ENCODE peak calls at places on chromosomes 1 and 21, in five cellular contexts. V, I, B, W and X are unnamed samples.

GRCh38 chr1:52054496-52055065 is 410 bp downstream of the TXNDC12 start:
- DNase-seq in V (no peak), I (no peak), B (no peak), W (no peak), X (no peak)

GRCh38 chr1:12179111-12179519 is 12.3 kb downstream of the TNFRSF1B start:
- DNase-seq in V (peak), I (no peak), B (no peak), W (no peak), X (no peak)

GRCh38 chr1:119027759-119028158 is 39.6 kb upstream of the TBX15 start:
- DNase-seq in V (no peak), I (no peak), B (no peak), W (no peak), X (no peak)

GRCh38 chr1:147072371-147073061 is 99.8 kb downstream of the PRKAB2 start:
- DNase-seq in V (no peak), I (no peak), B (no peak), W (peak), X (no peak)

GRCh38 chr1:101438359-101438758 is 201.5 kb downstream of the S1PR1 start:
- DNase-seq in V (peak), I (peak), B (no peak), W (no peak), X (no peak)

GRCh38 chr21:39562791-39563770 is 49.7 kb upstream of the B3GALT5 start:
- DNase-seq in V (no peak), I (no peak), B (no peak), W (no peak), X (no peak)

GRCh38 chr1:109894823-109895719 is 15.6 kb upstream of the CSF1 start:
- DNase-seq in V (no peak), I (no peak), B (no peak), W (no peak), X (no peak)

GRCh38 chr1:32539584-32540571 is 651 bp downstream of the ZBTB8A start:
- DNase-seq in V (no peak), I (no peak), B (peak), W (no peak), X (no peak)

GRCh38 chr1:212561501-212561931 is 47.0 kb upstream of the ATF3 start:
- DNase-seq in V (no peak), I (no peak), B (peak), W (no peak), X (no peak)